ENCODE peak calls at places on chromosomes 6 and 20, in nine cellular contexts. C is colonic mucosa, H is left ventricle myocardium inferior, Z is PC-9, S is lower lobe of right lung, A is HepG2, G is GM23338, W is PC-3, Y is astrocyte. L is an unnamed sample.
A peak's percentile ranks its signal among the peaks of the same experiment; 100 is the strongest.

GRCh38 chr6:110856296-110856695 is 18.3 kb upstream of the AMD1 start:
- DNase-seq in H (no peak), A (no peak), Y (no peak), S (no peak), W (no peak), Z (no peak), G (no peak), C (no peak), L (no peak)

GRCh38 chr20:57013221-57013620 is 253.2 kb downstream of the BMP7 start:
- DNase-seq in Y (no peak), S (no peak), G (no peak), Z (no peak), W (no peak), H (no peak), A (no peak), C (no peak), L (no peak)

GRCh38 chr6:18308070-18308735 is 43.9 kb upstream of the DEK start:
- DNase-seq in Y (peak; percentile 82), H (no peak), G (no peak), Z (peak; percentile 78), W (no peak), C (no peak), A (no peak), S (no peak), L (no peak)

GRCh38 chr6:51105357-51105756 is 286.7 kb downstream of the TFAP2B start:
- DNase-seq in Y (no peak), C (no peak), Z (no peak), A (no peak), G (no peak), H (no peak), W (peak; percentile 26), S (no peak), L (no peak)

GRCh38 chr6:127690588-127690987 is 113.6 kb downstream of the C6orf58 start:
- DNase-seq in W (no peak), Y (no peak), C (no peak), Z (no peak), S (no peak), H (no peak), G (no peak), A (no peak), L (no peak)

GRCh38 chr20:62921119-62921687 is 5.1 kb downstream of the DIDO1 start:
- DNase-seq in G (peak; percentile 90), Y (peak; percentile 34), A (peak; percentile 88), Z (peak; percentile 56), C (peak; percentile 63), H (no peak), S (peak; percentile 56), W (peak; percentile 63), L (peak; percentile 55)

GRCh38 chr20:48697845-48698491 is 129.8 kb downstream of the PREX1 start:
- DNase-seq in A (peak; percentile 87), C (peak; percentile 64), Z (peak; percentile 96), H (peak; percentile 85), Y (peak; percentile 68), G (no peak), S (peak; percentile 93), W (peak; percentile 84), L (peak; percentile 62)

GRCh38 chr6:150369408-150369807 is 596 bp downstream of the IYD start:
- DNase-seq in A (no peak), Y (no peak), S (no peak), W (no peak), Z (no peak), H (no peak), C (no peak), G (no peak), L (no peak)

GRCh38 chr20:41395669-41396664 is 29.3 kb upstream of the EMILIN3 start:
- DNase-seq in G (peak; percentile 46), Y (no peak), Z (peak; percentile 30), H (no peak), S (peak; percentile 21), W (no peak), C (no peak), A (peak; percentile 76), L (no peak)

GRCh38 chr20:9409352-9409751 is 105.0 kb upstream of the LAMP5 start:
- DNase-seq in G (no peak), H (no peak), W (peak; percentile 77), S (no peak), A (no peak), Z (peak; percentile 39), Y (peak; percentile 66), C (no peak), L (no peak)

GRCh38 chr6:121376411-121376810 is 42.1 kb upstream of the TBC1D32 start:
- DNase-seq in S (no peak), Z (no peak), C (no peak), A (no peak), Y (no peak), W (no peak), H (no peak), G (no peak), L (no peak)

GRCh38 chr6:145015739-145016558 is 719.4 kb downstream of the EPM2A start:
- DNase-seq in A (no peak), H (no peak), G (no peak), Y (peak; percentile 96), C (no peak), W (peak; percentile 88), S (no peak), Z (peak; percentile 74), L (no peak)

GRCh38 chr20:57821930-57822329 is 112.1 kb upstream of the PMEPA1 start:
- DNase-seq in Y (no peak), W (no peak), Z (no peak), G (no peak), C (no peak), H (no peak), A (no peak), S (no peak), L (no peak)

GRCh38 chr6:123503619-123504018 is 133.1 kb downstream of the TRDN start:
- DNase-seq in G (no peak), Z (no peak), C (no peak), H (no peak), A (no peak), W (no peak), S (no peak), Y (no peak), L (no peak)

GRCh38 chr6:119105262-119105661 is 26.8 kb upstream of the FAM184A start:
- DNase-seq in C (no peak), W (no peak), H (no peak), G (no peak), Z (no peak), Y (no peak), A (no peak), S (no peak), L (no peak)

GRCh38 chr6:126803769-126804168 is 314.7 kb upstream of the RSPO3 start:
- DNase-seq in A (no peak), Z (no peak), S (no peak), C (no peak), H (no peak), W (no peak), Y (no peak), G (no peak), L (no peak)

DNA sequence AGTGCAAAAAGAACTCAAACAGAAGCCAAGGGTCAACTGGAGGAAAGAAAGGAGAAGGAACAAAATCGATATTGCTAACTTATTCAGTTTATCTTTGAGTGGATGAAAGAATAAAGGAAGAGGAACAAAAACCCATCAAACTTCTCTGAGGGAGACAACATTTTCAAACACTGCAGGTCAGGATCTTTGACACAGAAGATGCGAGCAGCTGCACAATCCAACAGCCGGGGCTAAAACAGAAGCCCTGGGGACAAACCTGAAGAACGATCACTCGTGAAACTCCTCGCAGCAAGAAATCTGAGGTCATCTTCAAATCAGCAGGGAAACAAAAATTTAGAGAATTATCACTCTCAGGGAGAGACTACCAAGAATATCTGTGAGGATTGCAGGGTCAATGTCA is 14.2 kb downstream of the SLC23A2 start:
- DNase-seq in H (no peak), G (no peak), Y (no peak), W (no peak), A (no peak), C (no peak), Z (no peak), S (no peak), L (no peak)
- H3K4me1 ChIP-seq in H (no peaks in the 10 kb centered on the region), G (peaks cover 6% of the 10 kb centered on the region), Y (no peaks in the 10 kb centered on the region), W (no peaks in the 10 kb centered on the region), A (peaks cover 30% of the 10 kb centered on the region), C (no peaks in the 10 kb centered on the region), Z (no peaks in the 10 kb centered on the region), S (no peaks in the 10 kb centered on the region), L (no peaks in the 10 kb centered on the region)

DNA sequence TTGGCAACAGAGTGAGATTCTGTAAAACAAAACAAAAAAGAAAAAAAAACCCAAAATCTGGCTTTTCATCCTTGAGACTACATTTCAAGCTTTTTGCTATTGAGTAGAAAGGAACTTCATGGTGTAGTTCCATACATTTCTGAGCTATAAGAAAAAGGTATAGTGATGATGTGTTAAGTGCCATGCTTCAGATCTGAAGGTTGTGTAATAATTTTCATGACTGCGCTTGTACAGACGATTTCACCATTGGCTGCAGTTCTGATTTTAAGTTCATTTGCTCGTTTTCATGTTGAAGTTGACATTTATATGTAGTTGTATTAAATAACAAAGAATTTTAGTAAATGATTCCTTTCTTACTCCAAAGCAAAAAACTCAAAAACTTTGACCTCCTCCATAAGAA is 247.6 kb downstream of the ARID1B start:
- DNase-seq in Y (no peak), C (no peak), H (no peak), G (no peak), W (no peak), Z (no peak), A (no peak), S (no peak), L (no peak)
- H3K27ac ChIP-seq in Y (no peak overlapping the region), C (no peak overlapping the region), H (peak overlapping the region; percentile 99), G (no peak overlapping the region), W (no peak overlapping the region), Z (no peak overlapping the region), A (no peak overlapping the region), S (peak overlapping the region; percentile 7), L (no peak overlapping the region)

DNA sequence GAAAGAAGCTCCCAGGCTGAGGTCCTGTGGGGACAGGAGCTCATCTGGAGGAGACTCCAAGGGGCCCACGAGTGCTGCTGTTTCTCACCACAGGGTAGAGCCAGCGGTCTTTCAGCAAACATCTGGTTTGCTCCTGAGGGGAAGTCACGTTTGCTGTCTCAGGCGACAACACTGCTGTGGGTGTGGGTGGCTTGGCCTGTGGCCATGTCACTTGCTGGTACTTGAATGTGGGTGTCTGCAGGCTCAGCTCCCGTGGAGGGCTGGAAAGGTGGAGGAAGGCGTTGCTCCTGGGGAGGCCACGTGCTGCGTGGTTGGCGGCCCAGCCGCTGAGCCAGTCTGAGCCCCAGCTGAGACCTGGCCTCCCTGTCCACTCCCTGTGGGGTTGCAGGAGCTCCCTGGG is 52.8 kb upstream of the MPC1 start:
- DNase-seq in Z (no peak), C (no peak), S (no peak), A (no peak), Y (no peak), H (peak; percentile 43), W (no peak), G (no peak), L (no peak)
- TF ChIP-seq CTCF in Z (no peak), C (no peak), S (no peak), A (no peak), Y (no peak), H (peak; percentile 40), W (no peak), G (no peak), L (no peak)

DNA sequence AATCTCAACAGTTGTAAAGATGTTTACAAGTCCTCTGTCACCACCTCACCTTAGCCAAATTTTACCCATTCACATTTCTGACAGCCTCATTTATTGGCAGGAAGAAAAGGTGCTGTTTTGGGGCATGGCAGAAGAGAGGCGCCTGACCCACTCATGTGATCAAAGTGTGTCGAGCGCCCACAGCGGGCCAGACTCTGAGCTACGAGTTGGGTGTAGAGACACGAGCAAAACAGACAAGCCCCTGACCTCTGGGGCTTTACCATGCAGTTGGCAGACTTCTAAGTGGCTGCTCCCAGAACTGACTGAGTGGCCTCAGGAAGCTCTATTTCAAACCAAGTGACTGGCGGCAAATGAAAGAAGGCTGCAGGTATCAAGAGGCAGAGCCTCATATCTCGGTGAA is 167.0 kb downstream of the SOBP start:
- DNase-seq in Z (no peak), H (peak; percentile 55), C (no peak), W (no peak), Y (no peak), A (no peak), G (no peak), S (no peak), L (no peak)
- H3K4me1 ChIP-seq in Z (peaks cover 27% of the 10 kb centered on the region), H (peaks cover 62% of the 10 kb centered on the region), C (peaks cover 4% of the 10 kb centered on the region), W (peaks cover 24% of the 10 kb centered on the region), Y (peaks cover 16% of the 10 kb centered on the region), A (peaks cover 58% of the 10 kb centered on the region), G (peaks cover 30% of the 10 kb centered on the region), S (peaks cover 30% of the 10 kb centered on the region), L (peaks cover 6% of the 10 kb centered on the region)

L was measured in Peyer's patch.